ENCODE peak calls at places on chromosomes 16 and 17, in four cellular contexts. F, G, I and L are unnamed samples.

GRCh38 chr17:63113167-63113566 is 147.1 kb downstream of the TANC2 start:
- DNase-seq in F (peak; percentile 12), G (no peak), I (no peak), L (no peak)

GRCh38 chr17:17305282-17305801 is 2.2 kb downstream of the NT5M start:
- DNase-seq in I (peak; percentile 73), F (peak; percentile 66), G (no peak), L (no peak)

GRCh38 chr17:1286379-1287106 is 7.1 kb downstream of the TRARG1 start:
- DNase-seq in I (no peak), F (no peak), G (no peak), L (no peak)

GRCh38 chr17:67829331-67829730 is 4.0 kb downstream of the BPTF start:
- DNase-seq in G (no peak), F (no peak), I (no peak), L (no peak)

GRCh38 chr17:7579001-7579838 is at the start of gene CD68:
- DNase-seq in I (peak; percentile 58), F (peak; percentile 68), G (peak; percentile 71), L (peak; percentile 75)

GRCh38 chr17:47785538-47786123 is 36.0 kb downstream of the OSBPL7 start:
- DNase-seq in G (no peak), I (no peak), F (peak; percentile 61), L (no peak)

GRCh38 chr17:1100382-1100781 is 79.4 kb downstream of the ABR start:
- DNase-seq in I (no peak), G (no peak), F (no peak), L (no peak)

GRCh38 chr17:9672266-9672665 is 26.9 kb downstream of the USP43 start:
- DNase-seq in G (no peak), I (no peak), F (no peak), L (no peak)

GRCh38 chr17:62216847-62217246 is 151.8 kb upstream of the MED13 start:
- DNase-seq in F (no peak), G (no peak), I (no peak), L (no peak)

GRCh38 chr16:24729967-24730815 is 740 bp downstream of the TNRC6A start:
- DNase-seq in F (peak; percentile 76), I (peak; percentile 80), G (no peak), L (peak; percentile 44)

GRCh38 chr17:36743130-36743529 is 141.7 kb downstream of the MRM1 start:
- DNase-seq in I (no peak), G (no peak), F (no peak), L (peak; percentile 15)

GRCh38 chr17:60525624-60526514 is at the start of gene APPBP2:
- DNase-seq in I (peak; percentile 95), G (peak; percentile 75), F (peak; percentile 83), L (peak; percentile 95)

GRCh38 chr17:27631897-27632725 is 1.1 kb downstream of the LGALS9 start:
- DNase-seq in I (no peak), G (no peak), F (no peak), L (no peak)

GRCh38 chr16:83328936-83329335 is 478.8 kb upstream of the HSBP1 start:
- DNase-seq in F (no peak), G (no peak), I (no peak), L (no peak)

GRCh38 chr17:28228109-28228840 is 90.7 kb upstream of the TMEM97 start:
- DNase-seq in G (no peak), F (no peak), I (peak; percentile 46), L (no peak)

GRCh38 chr16:79850348-79850747 is 249.8 kb upstream of the MAF start:
- DNase-seq in G (no peak), I (no peak), F (no peak), L (no peak)

GRCh38 chr17:6559753-6560215 is 3.4 kb upstream of the PITPNM3 start:
- DNase-seq in G (no peak), F (no peak), I (no peak), L (no peak)

GRCh38 chr16:12141556-12141955 is 165.0 kb downstream of the SNX29 start:
- DNase-seq in G (no peak), F (no peak), I (no peak), L (no peak)

GRCh38 chr16:88507231-88507743 is 54.2 kb downstream of the ZFPM1 start:
- DNase-seq in F (no peak), G (no peak), I (no peak), L (no peak)

GRCh38 chr16:23060458-23061320 is 88.6 kb downstream of the USP31 start:
- DNase-seq in I (peak; percentile 75), F (peak; percentile 72), G (peak; percentile 47), L (peak; percentile 66)

GRCh38 chr17:28211811-28212210 is 107.2 kb upstream of the TMEM97 start:
- DNase-seq in I (no peak), G (no peak), F (no peak), L (no peak)

GRCh38 chr16:73771196-73771595 is 525.4 kb upstream of the PSMD7 start:
- DNase-seq in F (no peak), I (no peak), G (no peak), L (no peak)

GRCh38 chr17:39152134-39152884 is 872 bp upstream of the PLXDC1 start:
- DNase-seq in G (peak; percentile 28), F (no peak), I (peak; percentile 52), L (no peak)

GRCh38 chr17:81209141-81209540 is 13.6 kb downstream of the CEP131 start:
- DNase-seq in I (no peak), F (no peak), G (no peak), L (no peak)

GRCh38 chr17:79627766-79628690 is 17.2 kb upstream of the RBFOX3 start:
- DNase-seq in G (no peak), F (no peak), I (peak; percentile 24), L (no peak)

GRCh38 chr17:79624658-79625478 is 14.0 kb upstream of the RBFOX3 start:
- DNase-seq in I (peak; percentile 30), G (no peak), F (no peak), L (no peak)

GRCh38 chr17:79625706-79626105 is 14.9 kb upstream of the RBFOX3 start:
- DNase-seq in F (no peak), I (peak; percentile 24), G (no peak), L (no peak)

GRCh38 chr17:79627184-79627765 is 16.4 kb upstream of the RBFOX3 start:
- DNase-seq in I (peak; percentile 22), F (no peak), G (no peak), L (no peak)

DNA sequence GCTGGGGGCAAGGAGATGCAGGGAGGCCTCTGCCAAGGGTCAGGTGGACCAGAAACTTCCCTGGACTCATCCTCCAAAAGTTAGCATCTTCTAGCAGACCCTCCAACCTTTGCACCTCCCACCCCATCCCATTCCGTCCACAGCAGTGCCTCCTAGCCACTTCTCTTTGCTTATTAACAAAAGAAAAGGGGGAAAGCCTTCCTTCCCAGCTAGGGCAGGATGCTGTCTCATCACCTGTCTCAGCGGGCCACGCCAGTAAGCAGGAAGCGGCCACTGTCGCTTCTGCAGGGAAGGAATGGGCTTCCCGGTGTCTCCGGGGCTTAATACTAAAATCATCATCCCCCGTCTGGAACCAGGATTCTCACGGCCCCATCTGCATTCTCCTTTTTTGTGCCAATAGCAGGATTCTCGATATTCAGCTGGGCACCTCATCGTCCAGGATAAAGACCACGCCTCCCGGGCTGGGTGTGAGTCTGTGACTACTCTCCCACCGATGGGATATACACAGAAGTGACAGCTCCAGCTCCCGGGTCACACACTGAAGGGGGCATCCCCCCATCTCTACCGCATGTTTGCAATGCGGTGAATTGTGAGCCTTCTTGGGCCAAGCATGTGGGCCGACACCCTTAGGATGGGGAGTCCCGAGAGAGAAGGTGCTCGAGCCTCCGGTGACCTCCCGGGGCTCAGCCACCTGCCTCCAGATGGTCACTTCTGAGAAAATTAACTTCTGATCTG is 15.5 kb upstream of the RBFOX3 start:
- DNase-seq in F (no peak), I (peak; percentile 36), G (no peak), L (no peak)
- TF ChIP-seq JUND in F (no peak), I (no peak), G (no peak), L (no peak)

GRCh38 chr17:78805301-78805700 is 23.2 kb upstream of the CYTH1 start:
- DNase-seq in F (no peak), I (no peak), G (no peak), L (no peak)
- TF ChIP-seq JUND in F (no peak), I (no peak), G (no peak), L (no peak)

DNA sequence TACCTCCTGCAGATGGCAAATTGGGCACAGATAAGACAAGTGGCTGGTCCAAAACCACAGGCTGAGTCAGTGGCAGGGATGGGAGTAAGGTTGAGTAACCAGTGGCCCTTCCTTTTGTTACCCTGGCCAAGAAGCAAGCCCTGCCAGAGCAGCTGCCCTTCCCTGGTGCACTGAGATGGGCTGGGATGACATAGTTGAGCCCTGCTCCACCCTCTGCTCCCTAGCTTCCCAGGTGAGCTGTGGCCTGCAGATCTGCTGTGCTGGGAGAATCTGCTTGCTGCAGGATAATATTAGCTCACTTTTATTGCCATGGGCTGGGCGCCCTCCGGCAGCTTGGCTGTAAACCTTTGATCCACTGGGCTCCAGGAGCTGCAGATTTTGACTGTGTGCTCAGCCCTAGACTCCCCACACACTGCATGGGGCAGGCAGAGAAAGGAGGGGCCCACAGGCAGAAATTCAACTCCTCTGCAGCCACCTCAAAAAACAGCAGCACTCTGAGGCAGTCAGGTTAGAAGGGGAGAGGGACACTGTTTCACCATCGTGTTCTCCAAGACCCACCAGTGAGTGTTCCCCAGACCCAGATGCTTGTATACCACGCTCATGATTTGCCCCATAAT is 101.8 kb downstream of the CBLN1 start:
- DNase-seq in G (no peak), F (no peak), I (no peak), L (no peak)
- TF ChIP-seq JUND in G (no peak), F (no peak), I (no peak), L (no peak)

GRCh38 chr16:3095869-3096268 is 3.2 kb downstream of the ZSCAN10 start:
- DNase-seq in G (peak; percentile 21), F (peak; percentile 69), I (peak; percentile 57), L (no peak)
- TF ChIP-seq JUND in G (no peak), F (no peak), I (no peak), L (no peak)

DNA sequence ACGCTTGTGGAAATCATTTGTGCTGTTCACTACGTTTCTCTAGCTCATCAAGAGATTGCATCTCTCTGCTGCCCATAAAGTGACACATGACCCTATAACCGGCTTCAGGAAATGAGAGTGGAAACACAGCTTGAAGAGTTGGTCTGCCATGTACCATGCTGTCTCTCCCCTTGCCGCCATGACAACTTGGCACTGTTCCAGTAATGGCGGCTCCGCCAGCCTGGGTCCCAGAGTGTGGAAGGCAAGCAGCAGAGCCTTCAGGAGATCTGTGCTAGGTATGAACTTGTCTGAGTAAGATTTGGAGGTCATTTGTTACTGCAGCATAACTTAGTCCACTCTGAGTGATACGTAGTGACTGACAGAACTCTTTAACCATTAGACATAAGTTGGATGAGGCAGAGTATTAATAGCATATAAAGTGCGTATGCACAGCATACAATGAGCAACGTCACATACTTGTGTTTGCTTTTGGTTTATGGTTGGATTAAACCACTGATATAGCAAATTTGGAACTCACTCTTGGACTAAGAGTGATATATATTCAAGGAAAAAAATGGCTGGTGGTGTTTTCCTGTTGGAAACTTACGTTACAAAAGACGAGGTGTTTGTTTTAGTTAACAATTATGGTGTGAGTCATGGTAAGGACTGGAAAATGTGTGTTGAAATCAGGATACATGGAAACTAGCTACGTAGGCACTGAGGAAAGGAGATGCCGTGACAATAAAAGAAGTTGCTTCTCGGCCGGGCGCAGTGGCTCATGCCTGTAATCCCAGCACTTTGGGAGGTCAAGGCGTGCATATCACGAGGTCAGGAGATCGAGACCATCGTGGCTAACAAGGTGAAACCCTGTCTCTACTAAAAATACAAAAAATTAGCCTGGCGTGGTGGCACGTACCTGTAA is 24.4 kb upstream of the PMP22 start:
- DNase-seq in F (no peak), I (peak; percentile 39), G (no peak), L (no peak)
- TF ChIP-seq JUND in F (no peak), I (no peak), G (no peak), L (no peak)

GRCh38 chr16:58639230-58639629 is 9.6 kb upstream of the CNOT1 start:
- DNase-seq in F (no peak), I (no peak), G (no peak), L (no peak)
- TF ChIP-seq JUND in F (no peak), I (no peak), G (no peak), L (no peak)

GRCh38 chr17:13931752-13932477 is 137.4 kb upstream of the COX10 start:
- DNase-seq in I (no peak), F (no peak), G (no peak), L (no peak)
- TF ChIP-seq JUND in I (no peak), F (no peak), G (no peak), L (no peak)